ENCODE peak calls at places on chromosome 15, in eight cellular contexts. F is activated CD8-positive, alpha-beta memory T cell treated with anti-CD3 and anti-CD28 coated beads for 4 hours; R is GM12865; M is MCF 10A; H is AG08395; N is EL; B is A172; X is transverse colon. Z is an unnamed sample.
A peak's percentile ranks its signal among the peaks of the same experiment; 100 is the strongest.

GRCh38 chr15:59725172-59725486 is 36.0 kb upstream of the BNIP2 start:
- DNase-seq in R (no peak), B (no peak), F (no peak), M (no peak), N (no peak), X (no peak), H (no peak), Z (no peak)

GRCh38 chr15:39588531-39589192 is 7.8 kb downstream of the THBS1 start:
- DNase-seq in M (no peak), B (no peak), R (no peak), N (peak; percentile 25), F (no peak), X (no peak), H (no peak), Z (no peak)

GRCh38 chr15:82934100-82934880 is 18.2 kb downstream of the HOMER2 start:
- DNase-seq in N (no peak), H (no peak), X (no peak), R (no peak), M (no peak), F (no peak), B (no peak), Z (no peak)

GRCh38 chr15:71282086-71282485 is 166.8 kb downstream of the THSD4 start:
- DNase-seq in M (peak; percentile 48), H (peak; percentile 68), R (no peak), N (peak; percentile 64), F (no peak), X (no peak), B (peak; percentile 67), Z (no peak)

GRCh38 chr15:94383041-94383440 is 151.7 kb downstream of the MCTP2 start:
- DNase-seq in X (no peak), H (no peak), M (no peak), B (no peak), N (no peak), R (no peak), F (no peak), Z (no peak)

GRCh38 chr15:88580532-88580931 is 34.1 kb upstream of the DET1 start:
- DNase-seq in H (no peak), N (no peak), X (no peak), F (no peak), R (no peak), M (no peak), B (no peak), Z (no peak)

GRCh38 chr15:90381515-90381914 is 6.5 kb upstream of the IQGAP1 start:
- DNase-seq in N (no peak), R (no peak), B (no peak), F (no peak), X (no peak), H (no peak), M (no peak), Z (no peak)

GRCh38 chr15:92954578-92954977 is 54.5 kb downstream of the CHD2 start:
- DNase-seq in H (no peak), M (peak; percentile 38), X (no peak), B (peak; percentile 6), N (no peak), F (no peak), R (peak; percentile 19), Z (peak; percentile 12)

GRCh38 chr15:77087213-77087612 is 16.3 kb upstream of the TSPAN3 start:
- DNase-seq in F (no peak), M (no peak), H (no peak), R (no peak), N (no peak), B (no peak), X (no peak), Z (no peak)

GRCh38 chr15:64855206-64856000 is 13.7 kb downstream of the PLEKHO2 start:
- DNase-seq in M (no peak), R (no peak), B (no peak), N (peak; percentile 63), F (no peak), H (peak; percentile 60), X (no peak), Z (no peak)

GRCh38 chr15:96807361-96807760 is 476.9 kb downstream of the NR2F2 start:
- DNase-seq in N (peak; percentile 3), M (no peak), B (no peak), R (no peak), F (no peak), H (no peak), X (no peak), Z (no peak)

GRCh38 chr15:76354823-76355440 is 18.4 kb downstream of the ISL2 start:
- DNase-seq in M (no peak), B (no peak), H (no peak), X (no peak), R (no peak), N (no peak), F (no peak), Z (no peak)

GRCh38 chr15:98397411-98397810 is 250.9 kb upstream of the IGF1R start:
- DNase-seq in B (no peak), F (no peak), M (no peak), R (no peak), X (no peak), N (no peak), H (no peak), Z (no peak)

GRCh38 chr15:99613887-99614642 is 48.3 kb downstream of the MEF2A start:
- DNase-seq in B (no peak), H (peak; percentile 48), R (peak; percentile 13), F (no peak), M (peak; percentile 81), X (peak; percentile 40), N (peak; percentile 31), Z (no peak)

GRCh38 chr15:51380999-51381806 is 39.7 kb downstream of the GLDN start:
- DNase-seq in X (peak; percentile 46), F (no peak), H (peak; percentile 83), B (peak; percentile 63), M (peak; percentile 87), N (peak; percentile 77), R (peak; percentile 83), Z (peak; percentile 85)

GRCh38 chr15:92130244-92130643 is 263.4 kb upstream of the ST8SIA2 start:
- DNase-seq in X (no peak), B (no peak), H (no peak), F (no peak), M (no peak), N (no peak), R (no peak), Z (no peak)

GRCh38 chr15:95822946-95823345 is 507.6 kb upstream of the NR2F2 start:
- DNase-seq in B (no peak), R (no peak), H (no peak), F (no peak), N (no peak), X (no peak), M (no peak), Z (no peak)

GRCh38 chr15:85589873-85590272 is 204.9 kb downstream of the KLHL25 start:
- DNase-seq in R (no peak), H (peak; percentile 53), X (no peak), N (peak; percentile 29), B (no peak), M (peak; percentile 64), F (no peak), Z (no peak)

GRCh38 chr15:41978534-41978933 is 6.2 kb upstream of the EHD4 start:
- DNase-seq in M (no peak), H (no peak), B (no peak), R (no peak), F (no peak), N (no peak), X (no peak), Z (no peak)

GRCh38 chr15:71093089-71094024 is 21.9 kb upstream of the THSD4 start:
- DNase-seq in X (peak; percentile 72), F (no peak), H (peak; percentile 80), M (peak; percentile 76), N (peak; percentile 87), B (peak; percentile 86), R (no peak), Z (no peak)

GRCh38 chr15:39720721-39721611 is 61.7 kb downstream of the FSIP1 start:
- DNase-seq in N (peak; percentile 86), M (no peak), F (no peak), H (peak; percentile 63), R (no peak), X (no peak), B (peak; percentile 77), Z (no peak)

GRCh38 chr15:58864602-58865419 is 68.7 kb downstream of the SLTM start:
- DNase-seq in X (no peak), M (no peak), B (no peak), F (no peak), H (peak; percentile 38), R (no peak), N (no peak), Z (peak; percentile 82)

GRCh38 chr15:65335278-65336055 is 31.0 kb downstream of the RNU5B-1 start:
- DNase-seq in F (no peak), N (no peak), X (no peak), R (no peak), H (no peak), M (no peak), B (no peak), Z (no peak)

GRCh38 chr15:75178171-75178937 is 23.3 kb upstream of the C15orf39 start:
- DNase-seq in R (no peak), F (no peak), N (no peak), X (peak; percentile 72), H (no peak), B (no peak), M (no peak), Z (peak; percentile 93)

GRCh38 chr15:58593870-58594269 is 155.6 kb downstream of the ADAM10 start:
- DNase-seq in B (no peak), M (no peak), X (no peak), N (no peak), H (no peak), R (peak; percentile 50), F (no peak), Z (no peak)

GRCh38 chr15:60017538-60018199 is 13.6 kb downstream of the FOXB1 start:
- DNase-seq in M (peak; percentile 46), B (peak; percentile 58), H (no peak), X (no peak), F (no peak), N (peak; percentile 48), R (no peak), Z (no peak)

GRCh38 chr15:66569461-66570137 is 3.8 kb upstream of the LCTL start:
- DNase-seq in B (no peak), M (no peak), F (no peak), R (no peak), N (no peak), H (no peak), X (no peak), Z (no peak)

GRCh38 chr15:59232476-59232875 is 25.8 kb downstream of the LDHAL6B start:
- DNase-seq in H (peak; percentile 88), M (peak; percentile 74), X (no peak), B (peak; percentile 70), N (peak; percentile 83), F (no peak), R (no peak), Z (no peak)

GRCh38 chr15:29139072-29139471 is 130.6 kb downstream of the NSMCE3 start:
- DNase-seq in B (no peak), R (no peak), M (no peak), X (no peak), F (no peak), N (no peak), H (no peak), Z (peak; percentile 29)

GRCh38 chr15:38029741-38030140 is 95.3 kb downstream of the TMCO5A start:
- DNase-seq in R (no peak), N (no peak), H (no peak), M (peak; percentile 18), X (no peak), F (no peak), B (no peak), Z (no peak)

GRCh38 chr15:55588070-55588817 is at the start of gene PYGO1:
- DNase-seq in H (peak; percentile 60), M (peak; percentile 64), X (peak; percentile 19), B (peak; percentile 26), N (peak; percentile 72), F (no peak), R (peak; percentile 57), Z (peak; percentile 88)

GRCh38 chr15:39538936-39539335 is 41.9 kb upstream of the THBS1 start:
- DNase-seq in B (no peak), M (no peak), H (no peak), N (no peak), R (no peak), X (no peak), F (no peak), Z (no peak)

GRCh38 chr15:53256457-53256856 is 466.3 kb upstream of the ONECUT1 start:
- DNase-seq in F (no peak), X (no peak), R (no peak), H (no peak), M (no peak), N (no peak), B (no peak), Z (no peak)

GRCh38 chr15:64925335-64926330 is 13.9 kb downstream of the ANKDD1A start:
- DNase-seq in H (no peak), B (no peak), R (no peak), M (no peak), F (no peak), N (no peak), X (no peak), Z (no peak)

Z was measured in H7.